ENCODE peak calls at places on chromosomes 16 and 17, in four cellular contexts. L is activated CD4-positive, alpha-beta T cell treated with anti-CD3 and anti-CD28 coated beads, Interleukin-2, amount 50 U/mL, for 1 hour; J is stimulated activated CD4-positive, alpha-beta T cell treated with anti-CD3 and anti-CD28 coated beads, Interleukin-12 subunit alpha, Interleukin-12 subunit beta, amount 100 ng/mL, for 4 hours; Y is SHP77. X is an unnamed sample.

GRCh38 chr16:24580665-24581064 is 41.3 kb downstream of the RBBP6 start:
- DNase-seq in L (no peak), J (no peak), Y (no peak), X (no peak)

GRCh38 chr17:59561042-59561441 is 4.4 kb upstream of the DHX40 start:
- DNase-seq in Y (peak; percentile 8), L (no peak), J (no peak), X (no peak)

GRCh38 chr17:68807998-68808772 is 147.0 kb downstream of the ABCA8 start:
- DNase-seq in Y (no peak), L (no peak), J (no peak), X (no peak)

GRCh38 chr17:77928519-77929179 is 29.9 kb upstream of the TNRC6C start:
- DNase-seq in Y (no peak), J (no peak), L (no peak), X (no peak)

GRCh38 chr17:12806630-12807029 is 17.3 kb downstream of the ARHGAP44 start:
- DNase-seq in Y (no peak), J (no peak), L (no peak), X (no peak)

GRCh38 chr17:76561332-76561731 is 21.5 kb downstream of the PRCD start:
- DNase-seq in L (no peak), J (no peak), Y (no peak), X (no peak)

GRCh38 chr16:58451945-58452401 is 48.0 kb upstream of the NDRG4 start:
- DNase-seq in Y (no peak), J (no peak), L (no peak), X (no peak)

GRCh38 chr17:77311371-77311981 is 170.7 kb downstream of the SEC14L1 start:
- DNase-seq in Y (no peak), J (no peak), L (no peak), X (no peak)

GRCh38 chr17:71628306-71628705 is 492.5 kb upstream of the SOX9 start:
- DNase-seq in L (no peak), Y (no peak), J (no peak), X (no peak)

GRCh38 chr17:60135951-60136666 is 13.7 kb upstream of the CA4 start:
- DNase-seq in L (no peak), J (no peak), Y (no peak), X (no peak)

GRCh38 chr17:63544467-63545301 is 5.6 kb upstream of the DCAF7 start:
- DNase-seq in J (no peak), L (no peak), Y (no peak), X (no peak)

GRCh38 chr16:5845046-5845445 is 747.5 kb upstream of the EEF2KMT start:
- DNase-seq in L (no peak), J (no peak), Y (no peak), X (no peak)

GRCh38 chr17:38970804-38971203 is 3.6 kb upstream of the FBXO47 start:
- DNase-seq in Y (no peak), J (no peak), L (no peak), X (no peak)

GRCh38 chr17:45888392-45888791 is 6.0 kb upstream of the MAPT start:
- DNase-seq in L (no peak), Y (no peak), J (no peak), X (no peak)

GRCh38 chr17:28958820-28959455 is 7.6 kb upstream of the PHF12 start:
- DNase-seq in J (no peak), L (no peak), Y (no peak), X (no peak)

X was measured in progenitor cell of endocrine pancreas.